ENCODE peak calls at places on chromosome 7, in eight cellular contexts. One of them, this sample, is unnamed.

GRCh38 chr7:69833964-69834363 is 235.7 kb downstream of the AUTS2 start:
- DNase-seq in GM20000: no peak
- DNase-seq in fibroblast of mammary gland: no peak
- DNase-seq in AG09319: no peak
- DNase-seq in GM12865: no peak
- DNase-seq in colonic mucosa: no peak
- DNase-seq in glutamatergic neuron: no peak
- DNase-seq in B cell: no peak
- DNase-seq in this sample: no peak

GRCh38 chr7:22061781-22062180 is 116.1 kb upstream of the CDCA7L start:
- DNase-seq in GM20000: no peak
- DNase-seq in fibroblast of mammary gland: no peak
- DNase-seq in AG09319: peak
- DNase-seq in GM12865: no peak
- DNase-seq in colonic mucosa: no peak
- DNase-seq in glutamatergic neuron: no peak
- DNase-seq in B cell: no peak
- DNase-seq in this sample: no peak

GRCh38 chr7:157757776-157758467 is 421.1 kb downstream of the DNAJB6 start:
- DNase-seq in GM20000: no peak
- DNase-seq in fibroblast of mammary gland: no peak
- DNase-seq in AG09319: no peak
- DNase-seq in GM12865: no peak
- DNase-seq in colonic mucosa: no peak
- DNase-seq in glutamatergic neuron: no peak
- DNase-seq in B cell: no peak
- DNase-seq in this sample: no peak

GRCh38 chr7:84231157-84231556 is 36.6 kb upstream of the SEMA3A start:
- DNase-seq in GM20000: no peak
- DNase-seq in fibroblast of mammary gland: peak
- DNase-seq in AG09319: no peak
- DNase-seq in GM12865: no peak
- DNase-seq in colonic mucosa: no peak
- DNase-seq in glutamatergic neuron: no peak
- DNase-seq in B cell: no peak
- DNase-seq in this sample: no peak

GRCh38 chr7:149598721-149599308 is 101.2 kb upstream of the ZNF746 start:
- DNase-seq in GM20000: peak
- DNase-seq in fibroblast of mammary gland: peak
- DNase-seq in AG09319: no peak
- DNase-seq in GM12865: peak
- DNase-seq in colonic mucosa: peak
- DNase-seq in glutamatergic neuron: peak
- DNase-seq in B cell: no peak
- DNase-seq in this sample: no peak

GRCh38 chr7:115910541-115911164 is 119.9 kb downstream of the TFEC start:
- DNase-seq in GM20000: peak
- DNase-seq in fibroblast of mammary gland: peak
- DNase-seq in AG09319: no peak
- DNase-seq in GM12865: peak
- DNase-seq in colonic mucosa: no peak
- DNase-seq in glutamatergic neuron: no peak
- DNase-seq in B cell: peak
- DNase-seq in this sample: no peak

GRCh38 chr7:104275900-104276299 is 52.5 kb upstream of the LHFPL3 start:
- DNase-seq in GM20000: no peak
- DNase-seq in fibroblast of mammary gland: peak
- DNase-seq in AG09319: no peak
- DNase-seq in GM12865: no peak
- DNase-seq in colonic mucosa: no peak
- DNase-seq in glutamatergic neuron: no peak
- DNase-seq in B cell: no peak
- DNase-seq in this sample: no peak

GRCh38 chr7:29345590-29345989 is 151.0 kb downstream of the CHN2 start:
- DNase-seq in GM20000: no peak
- DNase-seq in fibroblast of mammary gland: peak
- DNase-seq in AG09319: no peak
- DNase-seq in GM12865: peak
- DNase-seq in colonic mucosa: peak
- DNase-seq in glutamatergic neuron: no peak
- DNase-seq in B cell: no peak
- DNase-seq in this sample: peak

GRCh38 chr7:34165927-34166550 is 260.7 kb downstream of the BMPER start:
- DNase-seq in GM20000: peak
- DNase-seq in fibroblast of mammary gland: peak
- DNase-seq in AG09319: no peak
- DNase-seq in GM12865: peak
- DNase-seq in colonic mucosa: no peak
- DNase-seq in glutamatergic neuron: no peak
- DNase-seq in B cell: no peak
- DNase-seq in this sample: no peak

GRCh38 chr7:45625714-45626440 is 51.7 kb downstream of the ADCY1 start:
- DNase-seq in GM20000: no peak
- DNase-seq in fibroblast of mammary gland: no peak
- DNase-seq in AG09319: no peak
- DNase-seq in GM12865: no peak
- DNase-seq in colonic mucosa: no peak
- DNase-seq in glutamatergic neuron: no peak
- DNase-seq in B cell: no peak
- DNase-seq in this sample: no peak

GRCh38 chr7:137757146-137757925 is 89.4 kb downstream of the DGKI start:
- DNase-seq in GM20000: no peak
- DNase-seq in fibroblast of mammary gland: peak
- DNase-seq in AG09319: no peak
- DNase-seq in GM12865: no peak
- DNase-seq in colonic mucosa: no peak
- DNase-seq in glutamatergic neuron: no peak
- DNase-seq in B cell: no peak
- DNase-seq in this sample: no peak

GRCh38 chr7:144455040-144455404 is 51.5 kb upstream of the NOBOX start:
- DNase-seq in GM20000: no peak
- DNase-seq in fibroblast of mammary gland: no peak
- DNase-seq in AG09319: no peak
- DNase-seq in GM12865: no peak
- DNase-seq in colonic mucosa: no peak
- DNase-seq in glutamatergic neuron: no peak
- DNase-seq in B cell: no peak
- DNase-seq in this sample: no peak

GRCh38 chr7:144452064-144452463 is 48.6 kb upstream of the NOBOX start:
- DNase-seq in GM20000: no peak
- DNase-seq in fibroblast of mammary gland: no peak
- DNase-seq in AG09319: no peak
- DNase-seq in GM12865: peak
- DNase-seq in colonic mucosa: no peak
- DNase-seq in glutamatergic neuron: no peak
- DNase-seq in B cell: no peak
- DNase-seq in this sample: no peak

GRCh38 chr7:144459635-144460034 is 56.1 kb upstream of the NOBOX start:
- DNase-seq in GM20000: no peak
- DNase-seq in fibroblast of mammary gland: no peak
- DNase-seq in AG09319: no peak
- DNase-seq in GM12865: no peak
- DNase-seq in colonic mucosa: no peak
- DNase-seq in glutamatergic neuron: no peak
- DNase-seq in B cell: no peak
- DNase-seq in this sample: no peak

DNA sequence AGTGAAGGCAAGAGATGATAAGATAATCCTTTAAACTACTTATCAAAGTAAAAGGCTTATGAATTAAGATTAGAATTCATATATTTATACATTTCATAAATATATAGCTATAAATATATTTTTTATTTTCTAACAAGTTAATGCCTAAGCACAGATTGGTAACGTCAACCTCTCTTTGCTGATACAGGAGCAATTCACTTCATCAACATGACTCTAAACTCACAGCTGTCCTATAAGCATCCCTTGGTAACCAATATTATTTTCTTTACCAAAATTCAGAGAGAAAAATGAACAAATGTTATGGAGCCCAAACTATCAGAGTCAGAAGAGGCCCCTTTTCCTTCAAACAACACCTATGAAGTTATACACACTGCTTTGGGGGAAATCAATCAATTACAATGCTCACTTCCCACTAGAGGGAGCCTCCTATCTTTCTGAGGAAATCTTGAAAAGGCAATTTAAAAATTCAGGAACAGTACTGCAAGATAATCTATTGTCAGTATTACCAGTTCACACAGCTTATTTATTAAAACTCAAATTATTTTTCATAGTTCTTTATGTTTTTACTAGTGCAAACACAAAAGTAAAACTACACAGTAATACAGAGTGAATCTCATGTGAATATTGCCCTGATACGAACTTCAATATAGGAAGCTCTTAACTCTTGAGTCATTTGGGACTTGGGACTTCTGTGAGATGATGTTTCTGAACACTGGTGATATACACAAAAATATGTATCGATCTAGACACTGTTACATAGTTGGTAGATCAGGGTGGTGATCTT is 51.0 kb upstream of the NOBOX start:
- DNase-seq in GM20000: no peak
- DNase-seq in fibroblast of mammary gland: peak
- DNase-seq in AG09319: no peak
- DNase-seq in GM12865: no peak
- DNase-seq in colonic mucosa: no peak
- DNase-seq in glutamatergic neuron: no peak
- DNase-seq in B cell: no peak
- DNase-seq in this sample: no peak
- TF ChIP-seq CTCF in GM20000: no peak
- TF ChIP-seq CTCF in fibroblast of mammary gland: peak
- TF ChIP-seq CTCF in AG09319: peak
- TF ChIP-seq CTCF in GM12865: no peak
- TF ChIP-seq CTCF in colonic mucosa: no peak
- TF ChIP-seq CTCF in glutamatergic neuron: peak
- TF ChIP-seq CTCF in B cell: no peak
- TF ChIP-seq CTCF in this sample: peak

GRCh38 chr7:101362334-101363195 is at the start of gene COL26A1:
- DNase-seq in GM20000: peak
- DNase-seq in fibroblast of mammary gland: no peak
- DNase-seq in AG09319: no peak
- DNase-seq in GM12865: no peak
- DNase-seq in colonic mucosa: no peak
- DNase-seq in glutamatergic neuron: peak
- DNase-seq in B cell: peak
- DNase-seq in this sample: peak
- TF ChIP-seq CTCF in GM20000: no peak
- TF ChIP-seq CTCF in fibroblast of mammary gland: no peak
- TF ChIP-seq CTCF in AG09319: no peak
- TF ChIP-seq CTCF in GM12865: no peak
- TF ChIP-seq CTCF in colonic mucosa: no peak
- TF ChIP-seq CTCF in glutamatergic neuron: no peak
- TF ChIP-seq CTCF in B cell: no peak
- TF ChIP-seq CTCF in this sample: no peak

GRCh38 chr7:88111842-88112385 is 107.9 kb downstream of the SRI start:
- DNase-seq in GM20000: no peak
- DNase-seq in fibroblast of mammary gland: no peak
- DNase-seq in AG09319: no peak
- DNase-seq in GM12865: no peak
- DNase-seq in colonic mucosa: no peak
- DNase-seq in glutamatergic neuron: no peak
- DNase-seq in B cell: no peak
- DNase-seq in this sample: no peak

GRCh38 chr7:88106430-88106829 is 113.4 kb downstream of the SRI start:
- DNase-seq in GM20000: no peak
- DNase-seq in fibroblast of mammary gland: no peak
- DNase-seq in AG09319: no peak
- DNase-seq in GM12865: no peak
- DNase-seq in colonic mucosa: no peak
- DNase-seq in glutamatergic neuron: no peak
- DNase-seq in B cell: no peak
- DNase-seq in this sample: no peak

GRCh38 chr7:88109612-88110011 is 110.2 kb downstream of the SRI start:
- DNase-seq in GM20000: no peak
- DNase-seq in fibroblast of mammary gland: no peak
- DNase-seq in AG09319: no peak
- DNase-seq in GM12865: no peak
- DNase-seq in colonic mucosa: no peak
- DNase-seq in glutamatergic neuron: no peak
- DNase-seq in B cell: no peak
- DNase-seq in this sample: no peak

GRCh38 chr7:88115258-88116195 is 104.3 kb downstream of the SRI start:
- DNase-seq in GM20000: no peak
- DNase-seq in fibroblast of mammary gland: no peak
- DNase-seq in AG09319: no peak
- DNase-seq in GM12865: no peak
- DNase-seq in colonic mucosa: no peak
- DNase-seq in glutamatergic neuron: no peak
- DNase-seq in B cell: no peak
- DNase-seq in this sample: no peak

DNA sequence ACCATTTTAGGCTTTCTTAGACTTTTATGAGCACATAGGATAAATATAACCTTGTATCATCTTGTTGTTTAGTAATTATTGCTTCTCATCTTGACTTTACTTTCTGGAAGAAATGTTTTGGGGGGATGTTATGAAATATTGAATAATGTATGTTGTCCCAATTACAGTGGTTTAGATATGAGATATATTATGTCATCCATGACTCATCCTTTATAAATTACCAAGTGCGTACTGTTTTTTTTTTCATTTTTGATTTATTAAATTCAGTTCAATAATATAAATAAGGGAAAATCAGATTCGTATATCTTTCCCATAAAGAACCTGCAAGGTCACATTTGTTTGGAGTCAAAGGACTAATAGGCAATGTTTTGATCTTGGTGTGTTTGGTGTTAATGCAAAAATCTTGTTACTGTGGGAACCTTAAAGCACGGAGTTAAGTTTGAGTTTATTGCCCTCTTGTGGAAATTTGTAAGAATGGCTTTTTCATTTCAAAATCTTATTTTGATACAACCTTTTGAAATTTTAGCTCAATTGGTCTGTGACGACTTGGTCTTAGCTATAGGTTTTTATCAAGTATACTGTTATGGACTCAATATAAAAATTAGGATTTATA is 108.6 kb downstream of the SRI start:
- DNase-seq in GM20000: peak
- DNase-seq in fibroblast of mammary gland: peak
- DNase-seq in AG09319: peak
- DNase-seq in GM12865: peak
- DNase-seq in colonic mucosa: no peak
- DNase-seq in glutamatergic neuron: no peak
- DNase-seq in B cell: peak
- DNase-seq in this sample: no peak
- TF ChIP-seq CTCF in GM20000: peak
- TF ChIP-seq CTCF in fibroblast of mammary gland: peak
- TF ChIP-seq CTCF in AG09319: peak
- TF ChIP-seq CTCF in GM12865: peak
- TF ChIP-seq CTCF in colonic mucosa: peak
- TF ChIP-seq CTCF in glutamatergic neuron: peak
- TF ChIP-seq CTCF in B cell: peak
- TF ChIP-seq CTCF in this sample: peak

GRCh38 chr7:2566890-2567662 is 8.3 kb downstream of the IQCE start:
- DNase-seq in GM20000: peak
- DNase-seq in fibroblast of mammary gland: peak
- DNase-seq in AG09319: no peak
- DNase-seq in GM12865: peak
- DNase-seq in colonic mucosa: peak
- DNase-seq in glutamatergic neuron: no peak
- DNase-seq in B cell: peak
- DNase-seq in this sample: no peak
- TF ChIP-seq CTCF in GM20000: no peak
- TF ChIP-seq CTCF in fibroblast of mammary gland: no peak
- TF ChIP-seq CTCF in AG09319: no peak
- TF ChIP-seq CTCF in GM12865: peak
- TF ChIP-seq CTCF in colonic mucosa: no peak
- TF ChIP-seq CTCF in glutamatergic neuron: no peak
- TF ChIP-seq CTCF in B cell: no peak
- TF ChIP-seq CTCF in this sample: no peak